ENCODE peak calls at places on chromosome 14, in ten cellular contexts. One of them, this sample, is unnamed.

GRCh38 chr14:32565256-32565655 is 236.2 kb downstream of the AKAP6 start:
- DNase-seq in substantia nigra: no peak
- DNase-seq in sciatic nerve: no peak
- DNase-seq in posterior vena cava: no peak
- DNase-seq in stimulated activated CD4-positive, alpha-beta T cell treated with anti-CD3 and anti-CD28 coated beads, Interleukin-15, amount 100 ng/mL, for 1 hour: no peak
- DNase-seq in activated naive CD8-positive, alpha-beta T cell treated with anti-CD3 and anti-CD28 coated beads for 36 hours: no peak
- DNase-seq in neural progenitor cell: no peak
- DNase-seq in left cardiac atrium: no peak
- DNase-seq in hepatic stellate cell: no peak
- DNase-seq in SIG-M5: no peak
- DNase-seq in this sample: no peak

GRCh38 chr14:58777541-58777979 is 139.8 kb downstream of the DACT1 start:
- DNase-seq in activated naive CD8-positive, alpha-beta T cell treated with anti-CD3 and anti-CD28 coated beads for 36 hours: no peak
- DNase-seq in stimulated activated CD4-positive, alpha-beta T cell treated with anti-CD3 and anti-CD28 coated beads, Interleukin-15, amount 100 ng/mL, for 1 hour: no peak
- DNase-seq in left cardiac atrium: no peak
- DNase-seq in sciatic nerve: no peak
- DNase-seq in hepatic stellate cell: no peak
- DNase-seq in neural progenitor cell: peak; percentile 18
- DNase-seq in posterior vena cava: no peak
- DNase-seq in substantia nigra: no peak
- DNase-seq in SIG-M5: no peak
- DNase-seq in this sample: no peak

GRCh38 chr14:66772146-66772545 is 264.2 kb downstream of the GPHN start:
- DNase-seq in activated naive CD8-positive, alpha-beta T cell treated with anti-CD3 and anti-CD28 coated beads for 36 hours: no peak
- DNase-seq in posterior vena cava: no peak
- DNase-seq in SIG-M5: no peak
- DNase-seq in substantia nigra: no peak
- DNase-seq in left cardiac atrium: no peak
- DNase-seq in stimulated activated CD4-positive, alpha-beta T cell treated with anti-CD3 and anti-CD28 coated beads, Interleukin-15, amount 100 ng/mL, for 1 hour: no peak
- DNase-seq in neural progenitor cell: no peak
- DNase-seq in hepatic stellate cell: no peak
- DNase-seq in sciatic nerve: no peak
- DNase-seq in this sample: no peak

GRCh38 chr14:36646664-36647416 is 14.8 kb upstream of the PAX9 start:
- DNase-seq in hepatic stellate cell: no peak
- DNase-seq in sciatic nerve: peak; percentile 75
- DNase-seq in left cardiac atrium: peak; percentile 24
- DNase-seq in activated naive CD8-positive, alpha-beta T cell treated with anti-CD3 and anti-CD28 coated beads for 36 hours: no peak
- DNase-seq in posterior vena cava: no peak
- DNase-seq in SIG-M5: no peak
- DNase-seq in stimulated activated CD4-positive, alpha-beta T cell treated with anti-CD3 and anti-CD28 coated beads, Interleukin-15, amount 100 ng/mL, for 1 hour: no peak
- DNase-seq in substantia nigra: no peak
- DNase-seq in neural progenitor cell: peak; percentile 70
- DNase-seq in this sample: no peak

GRCh38 chr14:23294734-23295561 is 7.7 kb downstream of the PPP1R3E start:
- DNase-seq in neural progenitor cell: peak; percentile 85
- DNase-seq in left cardiac atrium: peak; percentile 54
- DNase-seq in SIG-M5: no peak
- DNase-seq in stimulated activated CD4-positive, alpha-beta T cell treated with anti-CD3 and anti-CD28 coated beads, Interleukin-15, amount 100 ng/mL, for 1 hour: no peak
- DNase-seq in substantia nigra: peak; percentile 52
- DNase-seq in activated naive CD8-positive, alpha-beta T cell treated with anti-CD3 and anti-CD28 coated beads for 36 hours: peak; percentile 49
- DNase-seq in sciatic nerve: no peak
- DNase-seq in posterior vena cava: peak; percentile 69
- DNase-seq in hepatic stellate cell: peak; percentile 11
- DNase-seq in this sample: no peak

GRCh38 chr14:66746316-66747006 is 238.5 kb downstream of the GPHN start:
- DNase-seq in hepatic stellate cell: peak; percentile 11
- DNase-seq in SIG-M5: no peak
- DNase-seq in sciatic nerve: no peak
- DNase-seq in activated naive CD8-positive, alpha-beta T cell treated with anti-CD3 and anti-CD28 coated beads for 36 hours: no peak
- DNase-seq in stimulated activated CD4-positive, alpha-beta T cell treated with anti-CD3 and anti-CD28 coated beads, Interleukin-15, amount 100 ng/mL, for 1 hour: no peak
- DNase-seq in left cardiac atrium: no peak
- DNase-seq in posterior vena cava: no peak
- DNase-seq in neural progenitor cell: peak; percentile 39
- DNase-seq in substantia nigra: no peak
- DNase-seq in this sample: no peak

GRCh38 chr14:22602011-22602410 is 3.9 kb downstream of the ABHD4 start:
- DNase-seq in sciatic nerve: no peak
- DNase-seq in neural progenitor cell: no peak
- DNase-seq in substantia nigra: no peak
- DNase-seq in hepatic stellate cell: no peak
- DNase-seq in left cardiac atrium: no peak
- DNase-seq in posterior vena cava: no peak
- DNase-seq in activated naive CD8-positive, alpha-beta T cell treated with anti-CD3 and anti-CD28 coated beads for 36 hours: no peak
- DNase-seq in SIG-M5: no peak
- DNase-seq in stimulated activated CD4-positive, alpha-beta T cell treated with anti-CD3 and anti-CD28 coated beads, Interleukin-15, amount 100 ng/mL, for 1 hour: no peak
- DNase-seq in this sample: no peak

GRCh38 chr14:23432946-23433345 is 2.5 kb downstream of the MYH7 start:
- DNase-seq in sciatic nerve: no peak
- DNase-seq in hepatic stellate cell: no peak
- DNase-seq in stimulated activated CD4-positive, alpha-beta T cell treated with anti-CD3 and anti-CD28 coated beads, Interleukin-15, amount 100 ng/mL, for 1 hour: no peak
- DNase-seq in neural progenitor cell: no peak
- DNase-seq in activated naive CD8-positive, alpha-beta T cell treated with anti-CD3 and anti-CD28 coated beads for 36 hours: no peak
- DNase-seq in left cardiac atrium: no peak
- DNase-seq in substantia nigra: no peak
- DNase-seq in SIG-M5: no peak
- DNase-seq in posterior vena cava: peak; percentile 58
- DNase-seq in this sample: peak; percentile 3

GRCh38 chr14:105472496-105472991 is 2.1 kb upstream of the CRIP2 start:
- DNase-seq in hepatic stellate cell: no peak
- DNase-seq in left cardiac atrium: peak; percentile 77
- DNase-seq in posterior vena cava: no peak
- DNase-seq in substantia nigra: no peak
- DNase-seq in SIG-M5: no peak
- DNase-seq in activated naive CD8-positive, alpha-beta T cell treated with anti-CD3 and anti-CD28 coated beads for 36 hours: no peak
- DNase-seq in sciatic nerve: no peak
- DNase-seq in stimulated activated CD4-positive, alpha-beta T cell treated with anti-CD3 and anti-CD28 coated beads, Interleukin-15, amount 100 ng/mL, for 1 hour: no peak
- DNase-seq in neural progenitor cell: no peak
- DNase-seq in this sample: no peak

GRCh38 chr14:50943261-50943942 is 881 bp downstream of the PYGL start:
- DNase-seq in neural progenitor cell: peak; percentile 87
- DNase-seq in left cardiac atrium: peak; percentile 82
- DNase-seq in substantia nigra: no peak
- DNase-seq in SIG-M5: no peak
- DNase-seq in posterior vena cava: peak; percentile 87
- DNase-seq in sciatic nerve: peak; percentile 82
- DNase-seq in activated naive CD8-positive, alpha-beta T cell treated with anti-CD3 and anti-CD28 coated beads for 36 hours: no peak
- DNase-seq in hepatic stellate cell: no peak
- DNase-seq in stimulated activated CD4-positive, alpha-beta T cell treated with anti-CD3 and anti-CD28 coated beads, Interleukin-15, amount 100 ng/mL, for 1 hour: no peak
- DNase-seq in this sample: no peak

GRCh38 chr14:102094101-102094500 is 7.3 kb upstream of the HSP90AA1 start:
- DNase-seq in substantia nigra: no peak
- DNase-seq in hepatic stellate cell: no peak
- DNase-seq in activated naive CD8-positive, alpha-beta T cell treated with anti-CD3 and anti-CD28 coated beads for 36 hours: no peak
- DNase-seq in stimulated activated CD4-positive, alpha-beta T cell treated with anti-CD3 and anti-CD28 coated beads, Interleukin-15, amount 100 ng/mL, for 1 hour: no peak
- DNase-seq in SIG-M5: no peak
- DNase-seq in neural progenitor cell: no peak
- DNase-seq in sciatic nerve: no peak
- DNase-seq in posterior vena cava: no peak
- DNase-seq in left cardiac atrium: no peak
- DNase-seq in this sample: no peak

GRCh38 chr14:85447883-85448282 is 82.1 kb upstream of the FLRT2 start:
- DNase-seq in SIG-M5: no peak
- DNase-seq in posterior vena cava: no peak
- DNase-seq in left cardiac atrium: no peak
- DNase-seq in neural progenitor cell: no peak
- DNase-seq in activated naive CD8-positive, alpha-beta T cell treated with anti-CD3 and anti-CD28 coated beads for 36 hours: no peak
- DNase-seq in stimulated activated CD4-positive, alpha-beta T cell treated with anti-CD3 and anti-CD28 coated beads, Interleukin-15, amount 100 ng/mL, for 1 hour: no peak
- DNase-seq in hepatic stellate cell: no peak
- DNase-seq in sciatic nerve: no peak
- DNase-seq in substantia nigra: no peak
- DNase-seq in this sample: no peak

GRCh38 chr14:106843376-106843775 is 1317.0 kb downstream of the TMEM121 start:
- DNase-seq in hepatic stellate cell: no peak
- DNase-seq in sciatic nerve: no peak
- DNase-seq in posterior vena cava: no peak
- DNase-seq in SIG-M5: no peak
- DNase-seq in neural progenitor cell: no peak
- DNase-seq in activated naive CD8-positive, alpha-beta T cell treated with anti-CD3 and anti-CD28 coated beads for 36 hours: no peak
- DNase-seq in substantia nigra: no peak
- DNase-seq in left cardiac atrium: no peak
- DNase-seq in stimulated activated CD4-positive, alpha-beta T cell treated with anti-CD3 and anti-CD28 coated beads, Interleukin-15, amount 100 ng/mL, for 1 hour: no peak
- DNase-seq in this sample: no peak

GRCh38 chr14:61568572-61569011 is 126.7 kb upstream of the HIF1A start:
- DNase-seq in SIG-M5: no peak
- DNase-seq in left cardiac atrium: peak; percentile 38
- DNase-seq in neural progenitor cell: peak; percentile 58
- DNase-seq in stimulated activated CD4-positive, alpha-beta T cell treated with anti-CD3 and anti-CD28 coated beads, Interleukin-15, amount 100 ng/mL, for 1 hour: peak; percentile 8
- DNase-seq in substantia nigra: no peak
- DNase-seq in activated naive CD8-positive, alpha-beta T cell treated with anti-CD3 and anti-CD28 coated beads for 36 hours: peak; percentile 79
- DNase-seq in hepatic stellate cell: no peak
- DNase-seq in posterior vena cava: no peak
- DNase-seq in sciatic nerve: no peak
- DNase-seq in this sample: no peak

GRCh38 chr14:60707858-60708257 is 16.3 kb downstream of the SIX4 start:
- DNase-seq in hepatic stellate cell: no peak
- DNase-seq in neural progenitor cell: no peak
- DNase-seq in sciatic nerve: no peak
- DNase-seq in substantia nigra: no peak
- DNase-seq in left cardiac atrium: no peak
- DNase-seq in stimulated activated CD4-positive, alpha-beta T cell treated with anti-CD3 and anti-CD28 coated beads, Interleukin-15, amount 100 ng/mL, for 1 hour: no peak
- DNase-seq in activated naive CD8-positive, alpha-beta T cell treated with anti-CD3 and anti-CD28 coated beads for 36 hours: no peak
- DNase-seq in posterior vena cava: no peak
- DNase-seq in SIG-M5: no peak
- DNase-seq in this sample: no peak

GRCh38 chr14:73753887-73754880 is 40.0 kb upstream of the PNMA1 start:
- DNase-seq in SIG-M5: peak; percentile 42
- DNase-seq in stimulated activated CD4-positive, alpha-beta T cell treated with anti-CD3 and anti-CD28 coated beads, Interleukin-15, amount 100 ng/mL, for 1 hour: no peak
- DNase-seq in activated naive CD8-positive, alpha-beta T cell treated with anti-CD3 and anti-CD28 coated beads for 36 hours: peak; percentile 71
- DNase-seq in neural progenitor cell: no peak
- DNase-seq in posterior vena cava: no peak
- DNase-seq in substantia nigra: peak; percentile 46
- DNase-seq in sciatic nerve: no peak
- DNase-seq in hepatic stellate cell: no peak
- DNase-seq in left cardiac atrium: no peak
- DNase-seq in this sample: no peak

GRCh38 chr14:106318700-106319099 is 792.3 kb downstream of the TMEM121 start:
- DNase-seq in left cardiac atrium: no peak
- DNase-seq in neural progenitor cell: no peak
- DNase-seq in activated naive CD8-positive, alpha-beta T cell treated with anti-CD3 and anti-CD28 coated beads for 36 hours: peak; percentile 51
- DNase-seq in substantia nigra: no peak
- DNase-seq in SIG-M5: no peak
- DNase-seq in hepatic stellate cell: no peak
- DNase-seq in stimulated activated CD4-positive, alpha-beta T cell treated with anti-CD3 and anti-CD28 coated beads, Interleukin-15, amount 100 ng/mL, for 1 hour: peak; percentile 18
- DNase-seq in posterior vena cava: no peak
- DNase-seq in sciatic nerve: no peak
- DNase-seq in this sample: no peak

GRCh38 chr14:37197421-37198272 is at the start of gene MIPOL1:
- DNase-seq in sciatic nerve: peak; percentile 88
- DNase-seq in hepatic stellate cell: peak; percentile 89
- DNase-seq in posterior vena cava: peak; percentile 93
- DNase-seq in neural progenitor cell: peak; percentile 86
- DNase-seq in activated naive CD8-positive, alpha-beta T cell treated with anti-CD3 and anti-CD28 coated beads for 36 hours: peak; percentile 20
- DNase-seq in left cardiac atrium: peak; percentile 90
- DNase-seq in SIG-M5: no peak
- DNase-seq in stimulated activated CD4-positive, alpha-beta T cell treated with anti-CD3 and anti-CD28 coated beads, Interleukin-15, amount 100 ng/mL, for 1 hour: no peak
- DNase-seq in substantia nigra: peak; percentile 73
- DNase-seq in this sample: peak; percentile 78

GRCh38 chr14:54002653-54003052 is 46.0 kb upstream of the BMP4 start:
- DNase-seq in left cardiac atrium: no peak
- DNase-seq in hepatic stellate cell: peak; percentile 30
- DNase-seq in neural progenitor cell: no peak
- DNase-seq in SIG-M5: no peak
- DNase-seq in sciatic nerve: no peak
- DNase-seq in activated naive CD8-positive, alpha-beta T cell treated with anti-CD3 and anti-CD28 coated beads for 36 hours: no peak
- DNase-seq in substantia nigra: no peak
- DNase-seq in posterior vena cava: no peak
- DNase-seq in stimulated activated CD4-positive, alpha-beta T cell treated with anti-CD3 and anti-CD28 coated beads, Interleukin-15, amount 100 ng/mL, for 1 hour: no peak
- DNase-seq in this sample: no peak

GRCh38 chr14:33676135-33676566 is 274.7 kb downstream of the EGLN3 start:
- DNase-seq in left cardiac atrium: peak; percentile 30
- DNase-seq in SIG-M5: no peak
- DNase-seq in stimulated activated CD4-positive, alpha-beta T cell treated with anti-CD3 and anti-CD28 coated beads, Interleukin-15, amount 100 ng/mL, for 1 hour: no peak
- DNase-seq in neural progenitor cell: peak; percentile 80
- DNase-seq in sciatic nerve: peak; percentile 61
- DNase-seq in substantia nigra: peak; percentile 42
- DNase-seq in activated naive CD8-positive, alpha-beta T cell treated with anti-CD3 and anti-CD28 coated beads for 36 hours: no peak
- DNase-seq in hepatic stellate cell: no peak
- DNase-seq in posterior vena cava: peak; percentile 63
- DNase-seq in this sample: no peak

GRCh38 chr14:69363055-69363454 is 35.0 kb downstream of the ERH start:
- DNase-seq in hepatic stellate cell: peak; percentile 68
- DNase-seq in SIG-M5: no peak
- DNase-seq in substantia nigra: peak; percentile 27
- DNase-seq in sciatic nerve: no peak
- DNase-seq in left cardiac atrium: peak; percentile 53
- DNase-seq in activated naive CD8-positive, alpha-beta T cell treated with anti-CD3 and anti-CD28 coated beads for 36 hours: no peak
- DNase-seq in posterior vena cava: peak; percentile 85
- DNase-seq in neural progenitor cell: peak; percentile 74
- DNase-seq in stimulated activated CD4-positive, alpha-beta T cell treated with anti-CD3 and anti-CD28 coated beads, Interleukin-15, amount 100 ng/mL, for 1 hour: no peak
- DNase-seq in this sample: no peak

GRCh38 chr14:92507174-92507768 is 6.3 kb upstream of the RIN3 start:
- DNase-seq in SIG-M5: peak; percentile 38
- DNase-seq in substantia nigra: no peak
- DNase-seq in activated naive CD8-positive, alpha-beta T cell treated with anti-CD3 and anti-CD28 coated beads for 36 hours: no peak
- DNase-seq in posterior vena cava: peak; percentile 82
- DNase-seq in left cardiac atrium: no peak
- DNase-seq in stimulated activated CD4-positive, alpha-beta T cell treated with anti-CD3 and anti-CD28 coated beads, Interleukin-15, amount 100 ng/mL, for 1 hour: no peak
- DNase-seq in hepatic stellate cell: no peak
- DNase-seq in sciatic nerve: no peak
- DNase-seq in neural progenitor cell: no peak
- DNase-seq in this sample: no peak

GRCh38 chr14:50013198-50013918 is 103.0 kb downstream of the VCPKMT start:
- DNase-seq in neural progenitor cell: no peak
- DNase-seq in stimulated activated CD4-positive, alpha-beta T cell treated with anti-CD3 and anti-CD28 coated beads, Interleukin-15, amount 100 ng/mL, for 1 hour: no peak
- DNase-seq in left cardiac atrium: no peak
- DNase-seq in hepatic stellate cell: no peak
- DNase-seq in substantia nigra: no peak
- DNase-seq in sciatic nerve: no peak
- DNase-seq in SIG-M5: no peak
- DNase-seq in activated naive CD8-positive, alpha-beta T cell treated with anti-CD3 and anti-CD28 coated beads for 36 hours: no peak
- DNase-seq in posterior vena cava: no peak
- DNase-seq in this sample: peak; percentile 83

GRCh38 chr14:81330619-81331122 is 69.5 kb downstream of the STON2 start:
- DNase-seq in sciatic nerve: no peak
- DNase-seq in activated naive CD8-positive, alpha-beta T cell treated with anti-CD3 and anti-CD28 coated beads for 36 hours: no peak
- DNase-seq in stimulated activated CD4-positive, alpha-beta T cell treated with anti-CD3 and anti-CD28 coated beads, Interleukin-15, amount 100 ng/mL, for 1 hour: no peak
- DNase-seq in neural progenitor cell: no peak
- DNase-seq in SIG-M5: no peak
- DNase-seq in left cardiac atrium: no peak
- DNase-seq in substantia nigra: no peak
- DNase-seq in posterior vena cava: no peak
- DNase-seq in hepatic stellate cell: no peak
- DNase-seq in this sample: no peak

GRCh38 chr14:75811862-75812505 is 150.9 kb downstream of the TTLL5 start:
- DNase-seq in hepatic stellate cell: no peak
- DNase-seq in neural progenitor cell: no peak
- DNase-seq in sciatic nerve: no peak
- DNase-seq in substantia nigra: no peak
- DNase-seq in posterior vena cava: no peak
- DNase-seq in activated naive CD8-positive, alpha-beta T cell treated with anti-CD3 and anti-CD28 coated beads for 36 hours: no peak
- DNase-seq in SIG-M5: no peak
- DNase-seq in stimulated activated CD4-positive, alpha-beta T cell treated with anti-CD3 and anti-CD28 coated beads, Interleukin-15, amount 100 ng/mL, for 1 hour: no peak
- DNase-seq in left cardiac atrium: no peak
- DNase-seq in this sample: no peak

GRCh38 chr14:20787025-20787424 is 6.0 kb downstream of the RNASE6 start:
- DNase-seq in left cardiac atrium: no peak
- DNase-seq in hepatic stellate cell: no peak
- DNase-seq in stimulated activated CD4-positive, alpha-beta T cell treated with anti-CD3 and anti-CD28 coated beads, Interleukin-15, amount 100 ng/mL, for 1 hour: no peak
- DNase-seq in sciatic nerve: no peak
- DNase-seq in activated naive CD8-positive, alpha-beta T cell treated with anti-CD3 and anti-CD28 coated beads for 36 hours: no peak
- DNase-seq in substantia nigra: no peak
- DNase-seq in neural progenitor cell: no peak
- DNase-seq in SIG-M5: no peak
- DNase-seq in posterior vena cava: no peak
- DNase-seq in this sample: no peak

GRCh38 chr14:33986804-33987203 is 35.9 kb upstream of the EGLN3 start:
- DNase-seq in activated naive CD8-positive, alpha-beta T cell treated with anti-CD3 and anti-CD28 coated beads for 36 hours: no peak
- DNase-seq in stimulated activated CD4-positive, alpha-beta T cell treated with anti-CD3 and anti-CD28 coated beads, Interleukin-15, amount 100 ng/mL, for 1 hour: no peak
- DNase-seq in hepatic stellate cell: no peak
- DNase-seq in substantia nigra: no peak
- DNase-seq in posterior vena cava: no peak
- DNase-seq in sciatic nerve: no peak
- DNase-seq in neural progenitor cell: no peak
- DNase-seq in SIG-M5: no peak
- DNase-seq in left cardiac atrium: no peak
- DNase-seq in this sample: no peak

GRCh38 chr14:21238823-21239518 is 30.3 kb downstream of the HNRNPC start:
- DNase-seq in substantia nigra: no peak
- DNase-seq in left cardiac atrium: no peak
- DNase-seq in activated naive CD8-positive, alpha-beta T cell treated with anti-CD3 and anti-CD28 coated beads for 36 hours: no peak
- DNase-seq in posterior vena cava: no peak
- DNase-seq in neural progenitor cell: no peak
- DNase-seq in sciatic nerve: no peak
- DNase-seq in SIG-M5: no peak
- DNase-seq in hepatic stellate cell: no peak
- DNase-seq in stimulated activated CD4-positive, alpha-beta T cell treated with anti-CD3 and anti-CD28 coated beads, Interleukin-15, amount 100 ng/mL, for 1 hour: no peak
- DNase-seq in this sample: no peak